ENCODE peak calls at places on chromosomes 11 and 22, in ten cellular contexts. N is cardiac muscle cell; U is psoas muscle; D is tibial nerve; S is fibroblast of lung; W is AG04450; R is CD8-positive, alpha-beta T cell; X is Peyer's patch; A is stomach; I is transverse colon. O is an unnamed sample.

GRCh38 chr22:37633693-37634504 is 5.6 kb upstream of the SH3BP1 start:
- DNase-seq in N (peak), U (peak), D (peak), S (peak), W (peak), R (peak), X (peak), A (peak), I (peak), O (peak)

GRCh38 chr11:35658028-35658948 is 4.3 kb upstream of the TRIM44 start:
- DNase-seq in N (no peak), U (no peak), D (no peak), S (no peak), W (no peak), R (no peak), X (no peak), A (no peak), I (no peak), O (no peak)

GRCh38 chr11:125073616-125074483 is 10.7 kb downstream of the SLC37A2 start:
- DNase-seq in N (no peak), U (no peak), D (no peak), S (no peak), W (no peak), R (no peak), X (peak), A (no peak), I (no peak), O (no peak)

GRCh38 chr11:64809781-64810241 is 540 bp downstream of the MEN1 start:
- DNase-seq in N (peak), U (no peak), D (no peak), S (no peak), W (no peak), R (no peak), X (peak), A (peak), I (peak), O (no peak)

GRCh38 chr11:117546431-117547160 is 218.9 kb downstream of the CEP164 start:
- DNase-seq in N (no peak), U (no peak), D (no peak), S (no peak), W (no peak), R (no peak), X (no peak), A (no peak), I (no peak), O (no peak)

GRCh38 chr11:15307600-15307999 is 192.9 kb downstream of the INSC start:
- DNase-seq in N (peak), U (no peak), D (no peak), S (no peak), W (no peak), R (no peak), X (no peak), A (no peak), I (no peak), O (no peak)

GRCh38 chr11:79229047-79229446 is 211.8 kb downstream of the TENM4 start:
- DNase-seq in N (no peak), U (no peak), D (no peak), S (no peak), W (no peak), R (no peak), X (no peak), A (no peak), I (no peak), O (no peak)

GRCh38 chr11:45320366-45320765 is 34.2 kb upstream of the SYT13 start:
- DNase-seq in N (no peak), U (no peak), D (no peak), S (no peak), W (no peak), R (no peak), X (no peak), A (no peak), I (no peak), O (no peak)

GRCh38 chr11:36377759-36378553 is 81.9 kb downstream of the PRR5L start:
- DNase-seq in N (no peak), U (no peak), D (no peak), S (no peak), W (no peak), R (no peak), X (no peak), A (no peak), I (no peak), O (no peak)

GRCh38 chr11:96465537-96465936 is 75.7 kb downstream of the JRKL start:
- DNase-seq in N (peak), U (no peak), D (no peak), S (no peak), W (no peak), R (no peak), X (no peak), A (no peak), I (no peak), O (peak)

GRCh38 chr11:116730568-116730967 is 42.2 kb downstream of the BUD13 start:
- DNase-seq in N (no peak), U (no peak), D (no peak), S (peak), W (no peak), R (no peak), X (no peak), A (peak), I (no peak), O (peak)

GRCh38 chr11:119361056-119361787 is 14.7 kb upstream of the MFRP start:
- DNase-seq in N (peak), U (peak), D (no peak), S (peak), W (peak), R (no peak), X (no peak), A (no peak), I (no peak), O (peak)

GRCh38 chr22:20646906-20647305 is 127.0 kb upstream of the SERPIND1 start:
- DNase-seq in N (no peak), U (no peak), D (no peak), S (no peak), W (no peak), R (no peak), X (no peak), A (no peak), I (no peak), O (no peak)

GRCh38 chr11:46210133-46210636 is 67.3 kb upstream of the CREB3L1 start:
- DNase-seq in N (no peak), U (no peak), D (no peak), S (peak), W (peak), R (no peak), X (no peak), A (no peak), I (no peak), O (no peak)

GRCh38 chr22:27628891-27629631 is 172.5 kb downstream of the MN1 start:
- DNase-seq in N (no peak), U (no peak), D (no peak), S (no peak), W (no peak), R (no peak), X (no peak), A (no peak), I (no peak), O (no peak)

GRCh38 chr22:23755711-23756110 is 1.5 kb upstream of the VPREB3 start:
- DNase-seq in N (no peak), U (no peak), D (no peak), S (no peak), W (no peak), R (no peak), X (no peak), A (no peak), I (no peak), O (no peak)

GRCh38 chr11:66457826-66458225 is 8.9 kb upstream of the PELI3 start:
- DNase-seq in N (no peak), U (no peak), D (no peak), S (no peak), W (no peak), R (no peak), X (no peak), A (no peak), I (no peak), O (no peak)

GRCh38 chr11:85886089-85887056 is 31.2 kb downstream of the CCDC83 start:
- DNase-seq in N (no peak), U (no peak), D (no peak), S (peak), W (no peak), R (no peak), X (no peak), A (no peak), I (no peak), O (no peak)

GRCh38 chr11:73478737-73479347 is 102.6 kb downstream of the RELT start:
- DNase-seq in N (peak), U (no peak), D (no peak), S (peak), W (no peak), R (no peak), X (no peak), A (no peak), I (no peak), O (no peak)

GRCh38 chr22:33811686-33812085 is 108.6 kb downstream of the LARGE1 start:
- DNase-seq in N (peak), U (peak), D (peak), S (peak), W (no peak), R (no peak), X (no peak), A (no peak), I (peak), O (peak)

GRCh38 chr11:62921201-62921572 is at the start of gene CHRM1:
- DNase-seq in N (no peak), U (no peak), D (no peak), S (no peak), W (no peak), R (no peak), X (no peak), A (peak), I (peak), O (no peak)

GRCh38 chr11:126197277-126197939 is 14.0 kb downstream of the RPUSD4 start:
- DNase-seq in N (no peak), U (peak), D (no peak), S (peak), W (peak), R (no peak), X (no peak), A (peak), I (no peak), O (no peak)

GRCh38 chr11:3797329-3798090 is at the start of gene NUP98:
- DNase-seq in N (peak), U (peak), D (peak), S (peak), W (peak), R (peak), X (peak), A (peak), I (peak), O (peak)

GRCh38 chr22:42685941-42686666 is 34.6 kb downstream of the A4GALT start:
- DNase-seq in N (peak), U (peak), D (no peak), S (peak), W (no peak), R (no peak), X (no peak), A (peak), I (peak), O (peak)

GRCh38 chr22:49765951-49766350 is 61.7 kb downstream of the BRD1 start:
- DNase-seq in N (no peak), U (peak), D (no peak), S (no peak), W (no peak), R (no peak), X (no peak), A (peak), I (peak), O (no peak)

GRCh38 chr11:71947498-71947897 is 18.7 kb downstream of the RNF121 start:
- DNase-seq in N (no peak), U (no peak), D (no peak), S (peak), W (no peak), R (no peak), X (no peak), A (no peak), I (no peak), O (no peak)

GRCh38 chr11:70007796-70008195 is 70.3 kb upstream of the ANO1 start:
- DNase-seq in N (no peak), U (no peak), D (no peak), S (no peak), W (no peak), R (no peak), X (no peak), A (no peak), I (no peak), O (no peak)

GRCh38 chr11:70016666-70017347 is 61.3 kb upstream of the ANO1 start:
- DNase-seq in N (no peak), U (no peak), D (no peak), S (no peak), W (peak), R (no peak), X (no peak), A (no peak), I (no peak), O (no peak)

GRCh38 chr11:70014291-70014690 is 63.8 kb upstream of the ANO1 start:
- DNase-seq in N (no peak), U (no peak), D (no peak), S (no peak), W (no peak), R (no peak), X (no peak), A (no peak), I (no peak), O (no peak)

GRCh38 chr11:70012134-70012733 is 65.9 kb upstream of the ANO1 start:
- DNase-seq in N (no peak), U (no peak), D (no peak), S (no peak), W (no peak), R (no peak), X (no peak), A (no peak), I (no peak), O (no peak)
- H3K27ac ChIP-seq in N (no peak), U (no peak), D (no peak), S (no peak), W (no peak), R (no peak), X (no peak), A (no peak), I (no peak), O (no peak)

GRCh38 chr22:28978158-28978557 is 83.5 kb downstream of the C22orf31 start:
- DNase-seq in N (peak), U (peak), D (no peak), S (no peak), W (no peak), R (no peak), X (no peak), A (no peak), I (no peak), O (no peak)
- H3K4me3 ChIP-seq in N (no peak), U (peak), D (no peak), S (no peak), W (no peak), R (no peak), X (no peak), A (no peak), I (peak), O (no peak)

DNA sequence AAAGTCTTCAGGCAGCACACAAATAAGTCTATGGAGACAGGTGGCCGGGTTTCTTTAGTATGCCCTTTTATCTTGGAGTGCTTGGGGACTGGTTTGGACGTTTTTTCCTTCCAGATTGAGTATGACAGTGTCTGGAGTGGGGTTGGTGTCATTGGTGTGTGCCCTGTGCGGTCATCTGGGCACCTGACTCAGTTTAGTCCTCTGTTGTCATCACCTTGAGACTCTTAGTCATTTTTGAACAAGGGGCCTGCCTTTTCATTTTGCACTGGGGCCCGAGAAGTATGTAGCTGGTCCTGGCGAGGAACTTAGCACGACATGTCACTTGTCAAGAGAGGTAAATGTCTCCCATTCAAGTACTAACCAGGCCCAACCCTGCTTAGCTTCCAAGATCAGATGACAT is 27.2 kb upstream of the MYO18B start:
- DNase-seq in N (no peak), U (no peak), D (no peak), S (no peak), W (no peak), R (no peak), X (no peak), A (no peak), I (no peak), O (no peak)
- TF ChIP-seq CTCF in N (no peak), U (no peak), D (no peak), S (no peak), W (no peak), R (no peak), X (no peak), A (no peak), I (no peak), O (no peak)

DNA sequence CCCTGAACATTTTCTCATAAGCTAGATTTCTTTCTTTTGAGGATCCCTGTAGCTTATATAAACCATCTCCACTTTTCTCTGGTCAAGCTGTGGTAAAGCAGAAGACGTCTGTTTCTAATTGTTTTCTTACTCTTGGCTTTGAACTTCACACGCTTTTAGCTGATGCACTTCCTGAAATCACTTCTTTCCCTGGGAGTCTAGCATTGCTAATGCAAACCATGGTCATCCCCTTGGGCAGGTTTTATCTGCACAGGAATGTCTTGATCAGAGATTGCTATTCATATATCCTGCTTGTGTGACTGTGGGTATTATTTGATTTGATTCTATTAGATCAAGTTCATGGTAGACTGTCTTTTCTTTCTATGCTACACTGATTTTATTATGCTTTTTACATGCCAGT is 199.2 kb upstream of the POU2AF2 start:
- DNase-seq in N (no peak), U (no peak), D (no peak), S (no peak), W (no peak), R (no peak), X (no peak), A (no peak), I (no peak), O (no peak)
- H3K27ac ChIP-seq in N (no peak), U (no peak), D (no peak), S (no peak), W (no peak), R (no peak), X (no peak), A (no peak), I (no peak), O (no peak)

DNA sequence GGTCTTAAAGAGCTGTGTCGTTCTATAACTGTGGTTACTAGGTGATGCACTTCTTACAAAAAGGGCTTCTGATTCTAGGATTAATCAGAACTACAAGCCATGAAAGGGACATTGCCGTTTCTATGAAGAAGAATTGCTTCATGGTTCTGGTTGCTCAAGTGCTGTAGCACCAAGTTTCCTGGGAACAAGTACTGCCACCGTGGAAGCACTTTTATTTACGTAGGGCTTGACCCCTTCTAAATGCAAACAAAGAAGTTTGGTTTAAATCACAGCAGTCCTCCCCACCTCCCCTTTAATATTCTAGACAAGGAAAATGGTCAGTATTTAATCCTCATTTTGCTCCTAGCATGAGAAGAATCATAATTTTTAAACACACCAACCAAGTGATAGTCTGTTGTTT is 9.8 kb downstream of the YAP1 start:
- DNase-seq in N (no peak), U (no peak), D (no peak), S (peak), W (no peak), R (no peak), X (no peak), A (no peak), I (no peak), O (no peak)
- H3K4me3 ChIP-seq in N (peak), U (peak), D (no peak), S (no peak), W (no peak), R (no peak), X (no peak), A (no peak), I (no peak), O (no peak)

GRCh38 chr11:32615422-32615821 is 31.8 kb downstream of the EIF3M start:
- DNase-seq in N (peak), U (no peak), D (no peak), S (peak), W (no peak), R (no peak), X (no peak), A (no peak), I (no peak), O (no peak)
- TF ChIP-seq CTCF in N (peak), U (no peak), D (no peak), S (no peak), W (peak), R (no peak), X (no peak), A (no peak), I (no peak), O (no peak)

GRCh38 chr11:27055065-27055682 is 14.6 kb downstream of the BBOX1 start:
- DNase-seq in N (peak), U (no peak), D (no peak), S (peak), W (no peak), R (no peak), X (no peak), A (no peak), I (peak), O (no peak)

GRCh38 chr11:27064086-27064485 is 23.5 kb downstream of the BBOX1 start:
- DNase-seq in N (no peak), U (no peak), D (no peak), S (no peak), W (no peak), R (no peak), X (no peak), A (no peak), I (no peak), O (no peak)

GRCh38 chr11:27059431-27059830 is 18.8 kb downstream of the BBOX1 start:
- DNase-seq in N (no peak), U (no peak), D (no peak), S (no peak), W (no peak), R (no peak), X (no peak), A (no peak), I (no peak), O (no peak)

GRCh38 chr11:27058456-27058855 is 17.8 kb downstream of the BBOX1 start:
- DNase-seq in N (no peak), U (no peak), D (no peak), S (no peak), W (no peak), R (no peak), X (no peak), A (no peak), I (no peak), O (no peak)

DNA sequence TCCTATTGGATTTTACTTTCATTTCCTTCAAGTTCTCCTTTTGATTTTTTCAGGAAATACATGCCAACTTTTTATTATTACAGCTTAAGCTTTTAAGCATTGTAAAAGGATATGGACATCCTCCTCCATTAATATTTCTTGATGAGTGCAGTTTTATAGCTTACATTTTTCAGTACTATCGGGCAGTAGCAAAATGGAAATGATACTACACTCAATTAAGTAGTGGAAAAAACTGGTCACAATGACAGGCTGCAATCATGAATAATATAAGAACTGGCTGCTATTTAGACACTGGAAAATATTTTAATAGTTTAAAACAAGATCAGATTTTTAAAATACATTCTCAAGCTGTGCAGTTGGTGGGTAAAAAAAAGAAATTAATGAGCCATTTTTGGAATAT is 20.5 kb downstream of the BBOX1 start:
- DNase-seq in N (no peak), U (no peak), D (no peak), S (no peak), W (no peak), R (no peak), X (no peak), A (no peak), I (no peak), O (no peak)
- H3K27ac ChIP-seq in N (no peak), U (no peak), D (no peak), S (no peak), W (no peak), R (no peak), X (no peak), A (no peak), I (no peak), O (no peak)

O was measured in heart right ventricle.